ENCODE peak calls at places on chromosomes 13 and 19, in seven cellular contexts. E, W, U, C, B, D and H are unnamed samples. For H3K4me1, the result is how much of the 10 kb centered on the place peaks cover.

GRCh38 chr19:43662487-43662886 is 7.5 kb downstream of the PLAUR start:
- DNase-seq in D (no peak), B (no peak), C (no peak), U (peak), W (no peak), E (no peak), H (peak)

GRCh38 chr13:42875448-42876269 is 94.3 kb downstream of the FAM216B start:
- DNase-seq in U (peak), W (no peak), B (no peak), D (no peak), C (no peak), E (no peak), H (no peak)

GRCh38 chr19:12913871-12914690 is 5.0 kb downstream of the SYCE2 start:
- DNase-seq in E (peak), C (no peak), U (peak), W (no peak), D (no peak), B (no peak), H (no peak)

GRCh38 chr19:19866599-19867248 is 1.0 kb downstream of the ZNF253 start:
- DNase-seq in U (peak), D (no peak), C (no peak), W (no peak), B (no peak), E (no peak), H (peak)

GRCh38 chr13:25882732-25883357 is 169.0 kb downstream of the SHISA2 start:
- DNase-seq in B (no peak), D (no peak), C (no peak), E (no peak), W (no peak), U (no peak), H (peak)

GRCh38 chr19:6238643-6239281 is 41.0 kb downstream of the MLLT1 start:
- DNase-seq in W (peak), C (no peak), U (peak), D (peak), B (peak), E (peak), H (no peak)

GRCh38 chr13:28140433-28141125 is 2.2 kb downstream of the PAN3 start:
- DNase-seq in D (no peak), C (no peak), E (no peak), U (peak), B (no peak), W (no peak), H (peak)

GRCh38 chr19:41194157-41194552 is 1.1 kb downstream of the CYP2S1 start:
- DNase-seq in W (no peak), C (no peak), D (no peak), B (no peak), E (no peak), U (no peak), H (no peak)

GRCh38 chr19:31344403-31344802 is 4.8 kb downstream of the TSHZ3 start:
- DNase-seq in D (no peak), U (no peak), W (no peak), B (no peak), C (no peak), E (no peak), H (no peak)

GRCh38 chr13:108734676-108735075 is 105.3 kb downstream of the MYO16 start:
- DNase-seq in D (no peak), B (no peak), W (no peak), U (no peak), C (no peak), E (no peak), H (no peak)

GRCh38 chr13:108728370-108728769 is 99.0 kb downstream of the MYO16 start:
- DNase-seq in W (no peak), E (no peak), D (no peak), C (no peak), U (no peak), B (no peak), H (no peak)

DNA sequence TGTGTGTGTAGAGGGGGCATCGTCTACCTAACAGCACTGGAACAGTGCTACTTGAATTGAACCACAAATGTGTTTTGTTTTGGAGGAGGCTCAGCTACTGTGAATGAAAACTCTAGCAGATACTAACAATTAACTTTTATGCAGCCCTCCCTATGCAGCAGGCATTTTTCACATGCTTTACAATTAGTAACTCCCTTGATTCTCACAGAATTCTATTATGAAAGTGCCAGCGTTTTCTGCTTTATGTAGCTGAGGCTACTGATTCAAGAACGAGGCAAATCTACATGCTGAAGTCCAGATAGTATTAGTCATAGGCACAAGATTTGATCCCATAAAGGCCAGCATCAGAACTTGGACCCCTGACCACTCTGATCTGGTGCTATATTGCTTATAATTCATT is 103.7 kb downstream of the MYO16 start:
- DNase-seq in D (no peak), U (no peak), W (no peak), E (no peak), B (no peak), C (no peak), H (no peak)
- H3K4me3 ChIP-seq in D (no peak), U (no peak), W (no peak), E (no peak), B (no peak), C (no peak), H (no peak)

DNA sequence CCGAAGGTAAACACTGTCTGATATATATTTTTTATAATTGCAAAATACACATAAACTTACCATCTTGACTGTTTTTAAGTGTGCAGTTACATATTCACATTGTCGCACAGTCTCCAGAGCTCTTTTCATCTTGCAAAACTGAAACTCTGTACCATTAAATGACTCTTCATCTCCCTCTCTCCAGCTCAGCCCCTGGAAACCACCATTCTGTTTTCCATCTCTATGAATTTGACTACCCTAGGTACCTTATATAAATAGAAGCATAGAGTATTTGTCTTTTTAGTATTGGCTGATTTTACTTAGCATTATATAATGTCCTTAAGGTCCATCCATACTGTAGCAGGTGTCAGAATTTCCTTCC is 45.8 kb downstream of the LRCH1 start:
- DNase-seq in D (no peak), W (no peak), E (no peak), U (no peak), C (no peak), B (no peak), H (no peak)
- H3K4me1 ChIP-seq in D (under half), W (half or more), E (under half), U (under half), C (half or more), B (half or more), H (under half)

GRCh38 chr19:38003427-38004099 is 96.6 kb downstream of the SIPA1L3 start:
- DNase-seq in B (peak), U (peak), C (peak), W (peak), E (peak), D (peak), H (peak)

GRCh38 chr19:38006361-38007045 is 99.5 kb downstream of the SIPA1L3 start:
- DNase-seq in W (no peak), E (no peak), D (no peak), C (no peak), B (no peak), U (no peak), H (no peak)

GRCh38 chr19:38004100-38004504 is 97.1 kb downstream of the SIPA1L3 start:
- DNase-seq in W (no peak), B (no peak), E (peak), D (no peak), C (no peak), U (peak), H (peak)

GRCh38 chr19:38005224-38005614 is 98.2 kb downstream of the SIPA1L3 start:
- DNase-seq in E (no peak), B (no peak), C (no peak), D (no peak), U (no peak), W (no peak), H (no peak)

DNA sequence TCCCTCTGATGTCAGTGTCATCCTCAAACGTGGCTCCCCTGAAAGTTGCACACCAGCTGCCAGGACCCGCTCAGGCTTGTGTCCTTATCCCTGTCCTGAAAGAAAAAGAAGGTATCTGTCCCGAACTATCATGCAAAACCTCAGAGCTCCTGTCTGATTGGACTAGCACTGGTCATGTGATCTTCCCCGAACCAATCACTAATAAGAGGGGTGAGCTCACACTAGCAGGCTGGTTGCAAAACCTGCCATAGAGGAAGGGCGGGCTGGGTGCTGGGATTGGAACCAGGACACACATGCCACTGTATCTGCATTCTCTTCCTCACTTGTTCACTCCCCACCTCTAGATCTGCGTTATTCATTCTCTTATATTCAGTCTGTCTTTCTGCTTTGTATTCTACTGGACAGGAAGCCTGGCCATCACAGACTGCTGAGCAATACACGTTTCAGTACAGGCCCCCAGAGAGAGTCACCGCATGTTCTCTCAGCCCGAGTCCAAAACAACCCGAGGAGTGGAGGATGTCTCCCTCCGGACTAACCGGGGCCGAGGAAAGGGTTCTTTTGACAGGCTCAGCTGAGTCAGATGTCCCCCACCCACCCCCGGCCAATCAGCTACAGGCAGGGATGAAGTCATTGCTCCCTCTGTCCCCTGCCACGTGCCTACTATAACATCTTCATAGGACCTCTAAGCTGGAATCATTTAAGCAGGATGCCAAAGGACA is 97.7 kb downstream of the SIPA1L3 start:
- DNase-seq in D (peak), C (peak), E (peak), B (peak), U (peak), W (peak), H (peak)
- H3K4me3 ChIP-seq in D (peak), C (peak), E (peak), B (peak), U (peak), W (peak), H (peak)

GRCh38 chr19:39136225-39136940 is 10.8 kb downstream of the PAK4 start:
- DNase-seq in C (no peak), E (no peak), D (no peak), B (no peak), U (no peak), W (no peak), H (no peak)

GRCh38 chr19:39138221-39139211 is 12.9 kb downstream of the PAK4 start:
- DNase-seq in B (no peak), D (no peak), U (no peak), C (no peak), E (no peak), W (no peak), H (no peak)

GRCh38 chr19:39133431-39134270 is 8.1 kb downstream of the PAK4 start:
- DNase-seq in C (no peak), B (no peak), U (no peak), E (no peak), W (no peak), D (peak), H (no peak)

GRCh38 chr19:39137131-39137530 is 11.5 kb downstream of the PAK4 start:
- DNase-seq in D (no peak), W (no peak), C (no peak), E (no peak), U (no peak), B (no peak), H (no peak)

DNA sequence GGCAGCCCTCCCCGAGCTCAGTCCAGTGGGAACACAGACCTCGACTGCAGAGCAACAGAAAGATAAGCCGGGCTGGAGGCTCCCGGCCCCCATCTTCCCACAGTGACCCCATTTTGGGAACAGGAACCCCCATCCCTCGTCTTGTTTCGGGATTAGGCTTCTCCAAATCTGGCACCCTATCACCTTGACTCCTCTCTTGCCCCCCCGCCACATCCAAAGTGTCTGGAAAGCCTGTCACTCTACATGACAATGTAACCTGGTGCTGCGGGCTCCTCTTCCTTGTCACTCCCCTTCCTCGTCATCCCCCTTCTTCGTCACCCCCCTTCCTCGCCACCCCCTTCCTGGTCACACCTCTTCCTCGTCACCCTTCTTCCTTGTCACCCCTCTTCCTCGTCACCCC is 10.1 kb downstream of the PAK4 start:
- DNase-seq in U (no peak), D (no peak), E (no peak), W (no peak), C (no peak), B (no peak), H (no peak)
- H3K4me1 ChIP-seq in U (under half), D (under half), E (under half), W (half or more), C (under half), B (under half), H (under half)

DNA sequence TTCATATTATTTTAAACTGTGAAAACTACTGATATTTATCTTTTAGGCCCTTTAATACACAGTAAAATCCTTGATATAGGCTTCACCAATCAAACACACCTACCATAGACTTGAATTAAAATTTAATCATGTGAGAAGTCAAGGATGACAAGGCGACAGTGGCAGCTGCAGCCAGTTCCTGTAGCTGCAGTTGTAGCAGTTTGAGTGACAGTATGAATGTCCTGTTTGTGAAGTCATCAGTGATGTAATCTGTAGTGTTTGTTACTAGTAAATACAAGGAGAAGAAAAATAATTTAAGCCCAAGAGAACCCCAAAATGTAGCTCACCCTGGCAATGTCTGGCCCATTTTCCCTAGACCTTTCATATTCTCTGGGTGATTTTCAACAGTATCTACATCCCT is 897.0 kb downstream of the SLITRK6 start:
- DNase-seq in B (no peak), W (no peak), D (no peak), E (no peak), C (no peak), U (no peak), H (no peak)
- H3K4me3 ChIP-seq in B (no peak), W (no peak), D (no peak), E (no peak), C (no peak), U (no peak), H (no peak)

GRCh38 chr13:40648841-40649240 is 17.6 kb downstream of the FOXO1 start:
- DNase-seq in W (no peak), B (no peak), U (no peak), D (no peak), E (no peak), C (no peak), H (no peak)
- H3K4me1 ChIP-seq in W (half or more), B (half or more), U (under half), D (under half), E (under half), C (half or more), H (half or more)

GRCh38 chr19:51337141-51337860 is 4.6 kb downstream of the VSIG10L start:
- DNase-seq in W (no peak), E (no peak), D (no peak), B (no peak), U (no peak), C (no peak), H (no peak)

GRCh38 chr19:51339687-51340656 is 2.0 kb downstream of the VSIG10L start:
- DNase-seq in E (peak), U (peak), D (peak), W (peak), C (peak), B (peak), H (peak)

GRCh38 chr19:51339313-51339686 is 2.6 kb downstream of the VSIG10L start:
- DNase-seq in D (no peak), C (no peak), U (no peak), E (no peak), B (no peak), W (no peak), H (no peak)

GRCh38 chr19:51338563-51339312 is 3.2 kb downstream of the VSIG10L start:
- DNase-seq in W (peak), C (peak), E (peak), U (peak), B (peak), D (peak), H (peak)

GRCh38 chr19:51337861-51338562 is 3.9 kb downstream of the VSIG10L start:
- DNase-seq in E (no peak), U (no peak), W (no peak), B (no peak), D (no peak), C (no peak), H (no peak)
- H3K4me3 ChIP-seq in E (no peak), U (no peak), W (no peak), B (no peak), D (no peak), C (peak), H (no peak)

GRCh38 chr13:29800687-29801086 is 49.7 kb downstream of the UBL3 start:
- DNase-seq in W (no peak), E (no peak), B (no peak), C (no peak), U (no peak), D (no peak), H (no peak)

GRCh38 chr13:29803221-29803620 is 47.2 kb downstream of the UBL3 start:
- DNase-seq in C (no peak), U (no peak), E (no peak), W (no peak), D (no peak), B (no peak), H (no peak)

GRCh38 chr13:29801737-29802305 is 48.6 kb downstream of the UBL3 start:
- DNase-seq in C (no peak), D (no peak), U (peak), W (peak), E (no peak), B (no peak), H (no peak)

GRCh38 chr13:29801102-29801501 is 49.3 kb downstream of the UBL3 start:
- DNase-seq in C (no peak), B (no peak), U (no peak), D (no peak), E (no peak), W (no peak), H (no peak)

GRCh38 chr13:29802621-29803020 is 47.8 kb downstream of the UBL3 start:
- DNase-seq in W (no peak), U (peak), E (no peak), D (no peak), B (no peak), C (no peak), H (peak)
- H3K4me1 ChIP-seq in W (under half), U (under half), E (under half), D (under half), B (under half), C (under half), H (under half)